ENCODE peak calls at places on chromosomes 12 and 14, in four cellular contexts. B is fibroblast of the aortic adventitia, W is kidney, X is astrocyte of the cerebellum. P is an unnamed sample.

GRCh38 chr12:122099280-122099749 is 20.8 kb downstream of the MLXIP start:
- DNase-seq in B (no peak), W (no peak), X (no peak), P (no peak)

GRCh38 chr12:91804533-91804932 is 341.1 kb downstream of the BTG1 start:
- DNase-seq in B (no peak), W (no peak), X (peak; percentile 28), P (peak; percentile 49)

GRCh38 chr14:74463697-74464096 is 29.4 kb downstream of the NPC2 start:
- DNase-seq in B (no peak), W (peak; percentile 1), X (no peak), P (no peak)

GRCh38 chr12:106602071-106602470 is 19.3 kb downstream of the RFX4 start:
- DNase-seq in B (no peak), W (no peak), X (no peak), P (no peak)

GRCh38 chr12:105492591-105492990 is 162.1 kb downstream of the C12orf75 start:
- DNase-seq in B (peak; percentile 83), W (no peak), X (peak; percentile 91), P (peak; percentile 69)

GRCh38 chr12:89951694-89952060 is 243.0 kb upstream of the ATP2B1 start:
- DNase-seq in B (no peak), W (no peak), X (no peak), P (no peak)

GRCh38 chr12:101628669-101629068 is 33.9 kb downstream of the MYBPC1 start:
- DNase-seq in B (no peak), W (no peak), X (no peak), P (no peak)

GRCh38 chr12:64104376-64104775 is 117.7 kb downstream of the KICS2 start:
- DNase-seq in B (no peak), W (no peak), X (no peak), P (peak; percentile 44)

GRCh38 chr12:1204581-1205121 is 213.6 kb downstream of the ERC1 start:
- DNase-seq in B (peak; percentile 61), W (no peak), X (no peak), P (peak; percentile 35)

GRCh38 chr12:73220951-73221350 is 948.8 kb downstream of the TRHDE start:
- DNase-seq in B (no peak), W (no peak), X (no peak), P (no peak)

GRCh38 chr12:64099430-64099829 is 122.7 kb downstream of the KICS2 start:
- DNase-seq in B (peak; percentile 99), W (no peak), X (peak; percentile 94), P (peak; percentile 95)

GRCh38 chr12:3132636-3133409 is 55.6 kb downstream of the TSPAN9 start:
- DNase-seq in B (peak; percentile 47), W (peak; percentile 81), X (no peak), P (peak; percentile 42)

DNA sequence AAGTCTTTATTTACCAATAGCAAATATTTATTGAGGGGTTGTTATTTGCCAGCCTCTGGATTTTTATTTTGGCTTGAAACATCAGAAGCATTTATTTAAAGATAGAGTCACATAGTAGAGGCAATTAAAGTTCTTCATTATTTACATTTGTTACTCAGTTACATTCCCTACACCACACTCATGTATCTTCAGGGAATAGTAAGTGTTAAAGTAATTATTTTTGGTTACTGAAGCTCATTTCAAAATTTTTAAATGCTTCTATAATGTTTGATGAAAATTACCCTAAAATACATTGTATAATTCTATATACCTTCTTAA is 205.6 kb downstream of the ESR2 start:
- DNase-seq in B (no peak), W (no peak), X (no peak), P (no peak)
- H3K4me3 ChIP-seq in B (no peak overlapping the region), W (no peak overlapping the region), X (no peak overlapping the region), P (no peak overlapping the region)

GRCh38 chr14:100285913-100286400 is 20.3 kb downstream of the SLC25A29 start:
- DNase-seq in B (no peak), W (no peak), X (no peak), P (no peak)
- TF ChIP-seq CTCF in B (no peak), W (no peak), X (no peak), P (no peak)

GRCh38 chr12:125187780-125188741 is 122.8 kb downstream of the AACS start:
- DNase-seq in B (peak; percentile 33), W (no peak), X (no peak), P (peak; percentile 20)

GRCh38 chr12:125185311-125185739 is 120.1 kb downstream of the AACS start:
- DNase-seq in B (no peak), W (no peak), X (no peak), P (no peak)

GRCh38 chr12:125185740-125186470 is 120.7 kb downstream of the AACS start:
- DNase-seq in B (peak; percentile 63), W (peak; percentile 91), X (peak; percentile 27), P (peak; percentile 68)

GRCh38 chr12:125186471-125187147 is 121.4 kb downstream of the AACS start:
- DNase-seq in B (peak; percentile 12), W (no peak), X (no peak), P (no peak)

GRCh38 chr12:125187148-125187733 is 122.0 kb downstream of the AACS start:
- DNase-seq in B (peak; percentile 18), W (peak; percentile 71), X (no peak), P (no peak)
- H3K4me3 ChIP-seq in B (peak overlapping the region; percentile 63), W (no peak overlapping the region), X (peak overlapping the region; percentile 44), P (peak overlapping the region; percentile 34)

GRCh38 chr12:23502259-23502658 is 447.2 kb downstream of the SOX5 start:
- DNase-seq in B (no peak), W (no peak), X (no peak), P (no peak)

GRCh38 chr12:23503544-23503943 is 445.9 kb downstream of the SOX5 start:
- DNase-seq in B (no peak), W (no peak), X (no peak), P (no peak)

GRCh38 chr12:23504641-23505399 is 444.6 kb downstream of the SOX5 start:
- DNase-seq in B (no peak), W (no peak), X (no peak), P (no peak)

GRCh38 chr12:23504043-23504442 is 445.4 kb downstream of the SOX5 start:
- DNase-seq in B (no peak), W (no peak), X (no peak), P (no peak)
- TF ChIP-seq CTCF in B (no peak), W (no peak), X (no peak), P (no peak)

P was measured in astrocyte of the spinal cord.